ENCODE peak calls at places on chromosome 17, in ten cellular contexts. One of them, this sample, is unnamed.

GRCh38 chr17:9138161-9138717 is 116.9 kb downstream of the NTN1 start:
- DNase-seq in IMR-90: no peak
- DNase-seq in AG10803: peak
- DNase-seq in GM23338: no peak
- DNase-seq in natural killer cell: no peak
- DNase-seq in GM10248: no peak
- DNase-seq in mammary epithelial cell: no peak
- DNase-seq in choroid plexus epithelial cell: no peak
- DNase-seq in neural crest cell: no peak
- DNase-seq in fibroblast of lung: no peak
- DNase-seq in this sample: no peak

GRCh38 chr17:52148969-52149351 is 9.6 kb downstream of the CA10 start:
- DNase-seq in IMR-90: no peak
- DNase-seq in AG10803: no peak
- DNase-seq in GM23338: no peak
- DNase-seq in natural killer cell: no peak
- DNase-seq in GM10248: no peak
- DNase-seq in mammary epithelial cell: peak
- DNase-seq in choroid plexus epithelial cell: peak
- DNase-seq in neural crest cell: no peak
- DNase-seq in fibroblast of lung: peak
- DNase-seq in this sample: no peak

GRCh38 chr17:72134560-72135399 is 14.0 kb downstream of the SOX9 start:
- DNase-seq in IMR-90: peak
- DNase-seq in AG10803: peak
- DNase-seq in GM23338: no peak
- DNase-seq in natural killer cell: no peak
- DNase-seq in GM10248: no peak
- DNase-seq in mammary epithelial cell: no peak
- DNase-seq in choroid plexus epithelial cell: no peak
- DNase-seq in neural crest cell: no peak
- DNase-seq in fibroblast of lung: peak
- DNase-seq in this sample: no peak

GRCh38 chr17:66431080-66431795 is 128.8 kb downstream of the PRKCA start:
- DNase-seq in IMR-90: peak
- DNase-seq in AG10803: peak
- DNase-seq in GM23338: no peak
- DNase-seq in natural killer cell: no peak
- DNase-seq in GM10248: no peak
- DNase-seq in mammary epithelial cell: no peak
- DNase-seq in choroid plexus epithelial cell: peak
- DNase-seq in neural crest cell: no peak
- DNase-seq in fibroblast of lung: peak
- DNase-seq in this sample: no peak

GRCh38 chr17:38693700-38694329 is 11.3 kb upstream of the MLLT6 start:
- DNase-seq in IMR-90: peak
- DNase-seq in AG10803: peak
- DNase-seq in GM23338: no peak
- DNase-seq in natural killer cell: no peak
- DNase-seq in GM10248: no peak
- DNase-seq in mammary epithelial cell: no peak
- DNase-seq in choroid plexus epithelial cell: peak
- DNase-seq in neural crest cell: no peak
- DNase-seq in fibroblast of lung: peak
- DNase-seq in this sample: no peak

GRCh38 chr17:63694974-63695773 is 4.8 kb downstream of the LIMD2 start:
- DNase-seq in IMR-90: no peak
- DNase-seq in AG10803: no peak
- DNase-seq in GM23338: no peak
- DNase-seq in natural killer cell: no peak
- DNase-seq in GM10248: peak
- DNase-seq in mammary epithelial cell: no peak
- DNase-seq in choroid plexus epithelial cell: no peak
- DNase-seq in neural crest cell: no peak
- DNase-seq in fibroblast of lung: no peak
- DNase-seq in this sample: no peak

GRCh38 chr17:74852237-74853047 is 7.2 kb downstream of the GRIN2C start:
- DNase-seq in IMR-90: no peak
- DNase-seq in AG10803: no peak
- DNase-seq in GM23338: peak
- DNase-seq in natural killer cell: no peak
- DNase-seq in GM10248: peak
- DNase-seq in mammary epithelial cell: peak
- DNase-seq in choroid plexus epithelial cell: peak
- DNase-seq in neural crest cell: no peak
- DNase-seq in fibroblast of lung: peak
- DNase-seq in this sample: no peak

GRCh38 chr17:79779661-79780365 is 1.9 kb downstream of the CBX2 start:
- DNase-seq in IMR-90: no peak
- DNase-seq in AG10803: no peak
- DNase-seq in GM23338: no peak
- DNase-seq in natural killer cell: no peak
- DNase-seq in GM10248: no peak
- DNase-seq in mammary epithelial cell: no peak
- DNase-seq in choroid plexus epithelial cell: no peak
- DNase-seq in neural crest cell: no peak
- DNase-seq in fibroblast of lung: no peak
- DNase-seq in this sample: no peak

GRCh38 chr17:5282639-5283217 is 644 bp downstream of the RABEP1 start:
- DNase-seq in IMR-90: no peak
- DNase-seq in AG10803: no peak
- DNase-seq in GM23338: peak
- DNase-seq in natural killer cell: no peak
- DNase-seq in GM10248: no peak
- DNase-seq in mammary epithelial cell: peak
- DNase-seq in choroid plexus epithelial cell: peak
- DNase-seq in neural crest cell: no peak
- DNase-seq in fibroblast of lung: peak
- DNase-seq in this sample: no peak

GRCh38 chr17:58989629-58990028 is 117.1 kb downstream of the TRIM37 start:
- DNase-seq in IMR-90: no peak
- DNase-seq in AG10803: no peak
- DNase-seq in GM23338: no peak
- DNase-seq in natural killer cell: no peak
- DNase-seq in GM10248: no peak
- DNase-seq in mammary epithelial cell: no peak
- DNase-seq in choroid plexus epithelial cell: no peak
- DNase-seq in neural crest cell: no peak
- DNase-seq in fibroblast of lung: no peak
- DNase-seq in this sample: no peak
- TF ChIP-seq CTCF in IMR-90: no peak
- TF ChIP-seq CTCF in AG10803: no peak
- TF ChIP-seq CTCF in GM23338: no peak
- TF ChIP-seq CTCF in natural killer cell: no peak
- TF ChIP-seq CTCF in GM10248: no peak
- TF ChIP-seq CTCF in mammary epithelial cell: no peak
- TF ChIP-seq CTCF in choroid plexus epithelial cell: no peak
- TF ChIP-seq CTCF in neural crest cell: no peak
- TF ChIP-seq CTCF in fibroblast of lung: no peak
- TF ChIP-seq CTCF in this sample: no peak

DNA sequence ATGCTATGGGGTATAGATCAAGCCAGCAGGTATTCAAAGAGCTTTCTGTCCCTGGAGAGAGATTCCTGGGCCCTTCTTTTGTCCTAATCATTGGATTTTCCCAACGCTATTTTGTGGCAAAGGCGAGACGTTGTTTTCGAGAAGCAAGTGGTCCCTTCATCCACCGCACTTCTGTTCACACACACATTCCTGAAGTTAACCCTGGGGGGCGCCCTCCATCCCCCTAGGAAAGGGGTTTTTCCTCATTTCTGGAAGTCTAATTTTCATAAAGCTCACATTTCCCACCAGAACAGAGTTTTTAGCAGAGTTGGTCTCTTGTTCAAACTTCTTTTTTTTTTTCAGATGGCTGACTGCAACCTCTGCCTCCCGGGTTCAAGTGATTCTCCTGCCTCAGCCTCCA is 11.9 kb downstream of the SCGB1C2 start:
- DNase-seq in IMR-90: no peak
- DNase-seq in AG10803: no peak
- DNase-seq in GM23338: no peak
- DNase-seq in natural killer cell: no peak
- DNase-seq in GM10248: no peak
- DNase-seq in mammary epithelial cell: no peak
- DNase-seq in choroid plexus epithelial cell: no peak
- DNase-seq in neural crest cell: no peak
- DNase-seq in fibroblast of lung: no peak
- DNase-seq in this sample: no peak
- TF ChIP-seq CTCF in IMR-90: no peak
- TF ChIP-seq CTCF in AG10803: no peak
- TF ChIP-seq CTCF in GM23338: peak
- TF ChIP-seq CTCF in natural killer cell: no peak
- TF ChIP-seq CTCF in GM10248: no peak
- TF ChIP-seq CTCF in mammary epithelial cell: no peak
- TF ChIP-seq CTCF in choroid plexus epithelial cell: peak
- TF ChIP-seq CTCF in neural crest cell: no peak
- TF ChIP-seq CTCF in fibroblast of lung: no peak
- TF ChIP-seq CTCF in this sample: no peak

DNA sequence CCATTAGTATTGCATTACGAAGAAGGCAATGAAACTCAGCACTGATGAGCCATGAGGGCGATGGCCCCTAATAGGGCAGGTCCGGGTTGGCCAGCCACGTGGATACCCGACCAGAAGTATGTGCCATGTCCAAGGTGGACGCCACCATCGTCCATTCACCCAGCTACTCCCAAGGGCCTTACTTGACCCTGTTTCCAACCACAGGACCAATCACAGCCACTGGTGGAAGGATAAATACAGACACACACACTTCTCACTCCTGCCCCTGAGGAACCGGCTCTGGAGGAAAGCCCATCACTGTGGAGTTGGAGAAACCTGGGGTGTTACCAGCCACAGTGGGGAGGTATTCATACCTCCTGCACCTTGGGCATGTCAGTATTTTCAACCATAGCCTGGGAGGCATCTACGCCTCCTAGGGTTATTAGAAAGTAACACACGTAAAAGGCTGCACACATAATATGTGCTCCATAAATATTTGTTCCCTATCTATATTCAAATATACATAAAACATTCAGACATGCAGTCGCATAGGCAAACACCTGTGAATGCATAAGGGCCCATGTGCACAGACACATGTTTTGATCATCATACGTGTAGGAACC is 5.4 kb upstream of the ITGA3 start:
- DNase-seq in IMR-90: no peak
- DNase-seq in AG10803: no peak
- DNase-seq in GM23338: no peak
- DNase-seq in natural killer cell: no peak
- DNase-seq in GM10248: no peak
- DNase-seq in mammary epithelial cell: no peak
- DNase-seq in choroid plexus epithelial cell: no peak
- DNase-seq in neural crest cell: no peak
- DNase-seq in fibroblast of lung: no peak
- DNase-seq in this sample: no peak
- TF ChIP-seq CTCF in IMR-90: no peak
- TF ChIP-seq CTCF in AG10803: no peak
- TF ChIP-seq CTCF in GM23338: no peak
- TF ChIP-seq CTCF in natural killer cell: no peak
- TF ChIP-seq CTCF in GM10248: no peak
- TF ChIP-seq CTCF in mammary epithelial cell: peak
- TF ChIP-seq CTCF in choroid plexus epithelial cell: peak
- TF ChIP-seq CTCF in neural crest cell: no peak
- TF ChIP-seq CTCF in fibroblast of lung: no peak
- TF ChIP-seq CTCF in this sample: no peak

GRCh38 chr17:49846938-49847712 is 744 bp downstream of the TAC4 start:
- DNase-seq in IMR-90: no peak
- DNase-seq in AG10803: no peak
- DNase-seq in GM23338: no peak
- DNase-seq in natural killer cell: no peak
- DNase-seq in GM10248: no peak
- DNase-seq in mammary epithelial cell: no peak
- DNase-seq in choroid plexus epithelial cell: no peak
- DNase-seq in neural crest cell: no peak
- DNase-seq in fibroblast of lung: no peak
- DNase-seq in this sample: no peak

GRCh38 chr17:49848739-49849138 is 870 bp upstream of the TAC4 start:
- DNase-seq in IMR-90: no peak
- DNase-seq in AG10803: no peak
- DNase-seq in GM23338: no peak
- DNase-seq in natural killer cell: no peak
- DNase-seq in GM10248: no peak
- DNase-seq in mammary epithelial cell: no peak
- DNase-seq in choroid plexus epithelial cell: no peak
- DNase-seq in neural crest cell: no peak
- DNase-seq in fibroblast of lung: no peak
- DNase-seq in this sample: no peak

GRCh38 chr17:49845210-49845782 is 2.6 kb downstream of the TAC4 start:
- DNase-seq in IMR-90: no peak
- DNase-seq in AG10803: no peak
- DNase-seq in GM23338: no peak
- DNase-seq in natural killer cell: no peak
- DNase-seq in GM10248: no peak
- DNase-seq in mammary epithelial cell: no peak
- DNase-seq in choroid plexus epithelial cell: no peak
- DNase-seq in neural crest cell: no peak
- DNase-seq in fibroblast of lung: no peak
- DNase-seq in this sample: no peak

GRCh38 chr17:49849711-49850610 is 2.1 kb upstream of the TAC4 start:
- DNase-seq in IMR-90: no peak
- DNase-seq in AG10803: no peak
- DNase-seq in GM23338: no peak
- DNase-seq in natural killer cell: no peak
- DNase-seq in GM10248: no peak
- DNase-seq in mammary epithelial cell: no peak
- DNase-seq in choroid plexus epithelial cell: no peak
- DNase-seq in neural crest cell: no peak
- DNase-seq in fibroblast of lung: no peak
- DNase-seq in this sample: no peak

GRCh38 chr17:49848019-49848473 is at the start of gene TAC4:
- DNase-seq in IMR-90: no peak
- DNase-seq in AG10803: no peak
- DNase-seq in GM23338: peak
- DNase-seq in natural killer cell: no peak
- DNase-seq in GM10248: no peak
- DNase-seq in mammary epithelial cell: no peak
- DNase-seq in choroid plexus epithelial cell: no peak
- DNase-seq in neural crest cell: no peak
- DNase-seq in fibroblast of lung: no peak
- DNase-seq in this sample: no peak
- TF ChIP-seq CTCF in IMR-90: no peak
- TF ChIP-seq CTCF in AG10803: no peak
- TF ChIP-seq CTCF in GM23338: no peak
- TF ChIP-seq CTCF in natural killer cell: no peak
- TF ChIP-seq CTCF in GM10248: no peak
- TF ChIP-seq CTCF in mammary epithelial cell: no peak
- TF ChIP-seq CTCF in choroid plexus epithelial cell: no peak
- TF ChIP-seq CTCF in neural crest cell: no peak
- TF ChIP-seq CTCF in fibroblast of lung: no peak
- TF ChIP-seq CTCF in this sample: no peak

DNA sequence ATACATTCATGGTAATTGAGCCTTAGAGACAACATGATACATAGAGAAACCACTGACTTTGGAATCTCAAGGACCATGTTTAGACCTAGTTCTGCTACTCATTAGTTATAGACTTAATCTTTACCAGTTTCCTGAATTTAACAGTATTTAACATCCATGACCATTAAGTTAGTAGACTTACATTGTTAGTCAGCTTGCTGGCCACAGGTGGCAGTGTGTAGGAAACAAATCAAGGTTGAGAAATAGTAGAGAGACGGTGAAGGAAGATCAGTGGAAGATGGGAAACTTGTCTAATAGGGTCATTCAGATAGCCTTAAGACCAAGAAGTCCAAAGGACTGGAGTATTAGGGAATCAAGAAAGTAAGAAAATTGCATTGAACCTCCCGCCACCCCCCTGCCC is 31.0 kb downstream of the OMG start:
- DNase-seq in IMR-90: no peak
- DNase-seq in AG10803: no peak
- DNase-seq in GM23338: peak
- DNase-seq in natural killer cell: no peak
- DNase-seq in GM10248: no peak
- DNase-seq in mammary epithelial cell: no peak
- DNase-seq in choroid plexus epithelial cell: peak
- DNase-seq in neural crest cell: no peak
- DNase-seq in fibroblast of lung: no peak
- DNase-seq in this sample: no peak
- TF ChIP-seq CTCF in IMR-90: no peak
- TF ChIP-seq CTCF in AG10803: no peak
- TF ChIP-seq CTCF in GM23338: peak
- TF ChIP-seq CTCF in natural killer cell: no peak
- TF ChIP-seq CTCF in GM10248: peak
- TF ChIP-seq CTCF in mammary epithelial cell: peak
- TF ChIP-seq CTCF in choroid plexus epithelial cell: peak
- TF ChIP-seq CTCF in neural crest cell: no peak
- TF ChIP-seq CTCF in fibroblast of lung: no peak
- TF ChIP-seq CTCF in this sample: no peak